ENCODE peak calls at places on chromosomes 12 and 14, in ten cellular contexts. F, L, Q, G, R, I, M, T, J and E are unnamed samples. For H3K27me3, the result is how much of the 10 kb centered on the place peaks cover.

GRCh38 chr14:93538411-93538810 is 107.7 kb downstream of the UNC79 start:
- DNase-seq in F (no peak), L (no peak), Q (no peak), G (no peak), R (no peak), I (no peak), M (no peak), T (no peak), J (no peak), E (no peak)

GRCh38 chr14:69666112-69666511 is 54.7 kb downstream of the SUSD6 start:
- DNase-seq in F (no peak), L (no peak), Q (no peak), G (no peak), R (no peak), I (no peak), M (no peak), T (no peak), J (no peak), E (no peak)

GRCh38 chr14:76115010-76115422 is 36.7 kb upstream of the GPATCH2L start:
- DNase-seq in F (no peak), L (no peak), Q (no peak), G (no peak), R (no peak), I (no peak), M (no peak), T (no peak), J (no peak), E (no peak)

GRCh38 chr14:38210587-38211257 is 3.0 kb downstream of the SSTR1 start:
- DNase-seq in F (no peak), L (no peak), Q (peak), G (no peak), R (no peak), I (no peak), M (peak), T (no peak), J (no peak), E (no peak)

GRCh38 chr12:93247313-93248057 is 130.2 kb upstream of the NUDT4 start:
- DNase-seq in F (no peak), L (no peak), Q (no peak), G (no peak), R (no peak), I (no peak), M (peak), T (no peak), J (no peak), E (no peak)

GRCh38 chr14:103819503-103820307 is 27.7 kb downstream of the PPP1R13B start:
- DNase-seq in F (no peak), L (no peak), Q (peak), G (peak), R (no peak), I (peak), M (peak), T (no peak), J (no peak), E (no peak)

GRCh38 chr14:69475194-69475818 is 9.2 kb upstream of the PLEKHD1 start:
- DNase-seq in F (no peak), L (peak), Q (peak), G (peak), R (no peak), I (no peak), M (no peak), T (no peak), J (no peak), E (no peak)

GRCh38 chr12:132559652-132560420 is 50.5 kb downstream of the LRCOL1 start:
- DNase-seq in F (no peak), L (no peak), Q (peak), G (peak), R (peak), I (no peak), M (no peak), T (no peak), J (peak), E (no peak)

GRCh38 chr14:73712540-73713141 is 1.5 kb downstream of the PNMA1 start:
- DNase-seq in F (no peak), L (no peak), Q (peak), G (no peak), R (peak), I (no peak), M (no peak), T (no peak), J (no peak), E (no peak)

GRCh38 chr12:106309671-106310313 is 7.3 kb downstream of the TCP11L2 start:
- DNase-seq in F (no peak), L (no peak), Q (no peak), G (no peak), R (no peak), I (no peak), M (no peak), T (no peak), J (no peak), E (no peak)

DNA sequence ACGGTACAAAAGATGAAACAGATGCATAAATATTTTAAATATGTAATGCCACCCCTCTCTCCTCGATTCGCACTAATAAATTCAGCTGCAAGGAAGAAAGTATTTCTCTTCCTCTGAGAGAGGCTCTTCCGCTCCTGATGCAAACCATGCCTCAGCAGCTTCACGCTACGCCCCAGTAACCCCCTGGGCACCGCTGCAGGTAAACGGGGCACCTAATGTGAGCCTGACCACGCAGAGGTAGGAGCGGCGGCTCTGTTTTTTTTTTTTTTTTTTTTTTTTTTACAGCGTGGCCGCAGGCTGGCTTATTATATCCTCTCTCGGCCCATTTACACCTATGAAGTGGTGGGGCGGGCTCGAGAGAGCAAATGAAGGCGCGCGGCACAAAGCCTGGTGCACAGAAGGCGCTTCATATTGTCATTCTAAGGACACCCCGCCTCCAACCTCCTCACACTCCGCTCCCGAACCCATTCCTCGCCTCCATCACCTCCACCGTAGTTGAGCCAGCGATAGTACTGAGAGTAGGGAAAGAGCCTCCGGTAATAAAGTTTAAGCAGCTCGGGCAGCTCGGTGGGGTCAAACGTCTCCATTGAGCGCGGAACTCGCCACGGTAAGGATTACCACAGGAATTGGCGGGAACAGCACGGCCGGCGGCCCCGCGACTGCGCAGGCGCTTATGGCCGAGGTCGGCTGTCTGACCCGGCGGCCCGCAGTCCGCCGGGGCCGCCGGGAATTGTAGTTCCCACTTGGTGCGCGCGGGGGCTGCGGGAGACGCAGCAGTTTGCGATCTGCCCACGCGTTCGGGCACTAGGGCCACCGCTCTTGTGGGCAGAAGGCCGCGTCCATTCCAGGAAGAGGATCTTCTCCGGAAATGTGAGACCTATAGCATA is at the start of gene PRIM1:
- DNase-seq in F (peak), L (peak), Q (peak), G (peak), R (peak), I (peak), M (peak), T (peak), J (peak), E (peak)
- H3K27ac ChIP-seq in F (peak), L (peak), Q (peak), G (peak), R (peak), I (peak), M (peak), T (peak), J (peak), E (no peak)

GRCh38 chr12:125185311-125185739 is 120.1 kb downstream of the AACS start:
- DNase-seq in F (no peak), L (no peak), Q (peak), G (no peak), R (no peak), I (no peak), M (no peak), T (no peak), J (no peak), E (no peak)

GRCh38 chr12:125181107-125181506 is 115.9 kb downstream of the AACS start:
- DNase-seq in F (no peak), L (no peak), Q (no peak), G (no peak), R (no peak), I (no peak), M (no peak), T (no peak), J (no peak), E (no peak)

GRCh38 chr12:125184213-125184952 is 119.1 kb downstream of the AACS start:
- DNase-seq in F (no peak), L (no peak), Q (no peak), G (no peak), R (no peak), I (no peak), M (no peak), T (no peak), J (no peak), E (no peak)

GRCh38 chr12:125185740-125186470 is 120.7 kb downstream of the AACS start:
- DNase-seq in F (no peak), L (peak), Q (peak), G (peak), R (peak), I (peak), M (peak), T (no peak), J (peak), E (no peak)

GRCh38 chr12:125183187-125184067 is 118.2 kb downstream of the AACS start:
- DNase-seq in F (peak), L (peak), Q (peak), G (peak), R (peak), I (peak), M (peak), T (peak), J (peak), E (peak)
- H3K27me3 ChIP-seq in F (under half), L (under half), Q (under half), G (under half), R (under half), I (half or more), M (under half), T (under half), J (under half), E (under half)

GRCh38 chr12:112029326-112029725 is 16.1 kb downstream of the ERP29 start:
- DNase-seq in F (no peak), L (no peak), Q (no peak), G (no peak), R (no peak), I (no peak), M (no peak), T (no peak), J (no peak), E (no peak)

GRCh38 chr12:112031472-112031871 is 18.2 kb downstream of the ERP29 start:
- DNase-seq in F (no peak), L (no peak), Q (no peak), G (no peak), R (no peak), I (no peak), M (no peak), T (no peak), J (no peak), E (no peak)

GRCh38 chr12:112035219-112035765 is 22.1 kb downstream of the ERP29 start:
- DNase-seq in F (no peak), L (no peak), Q (no peak), G (no peak), R (no peak), I (no peak), M (no peak), T (no peak), J (no peak), E (no peak)

GRCh38 chr12:112032292-112032691 is 19.1 kb downstream of the ERP29 start:
- DNase-seq in F (no peak), L (no peak), Q (no peak), G (no peak), R (no peak), I (no peak), M (no peak), T (no peak), J (no peak), E (no peak)
- H3K27ac ChIP-seq in F (no peak), L (no peak), Q (no peak), G (no peak), R (no peak), I (no peak), M (no peak), T (no peak), J (no peak), E (no peak)

GRCh38 chr12:53820907-53821306 is 69.1 kb upstream of the CISTR start:
- DNase-seq in F (no peak), L (no peak), Q (no peak), G (no peak), R (no peak), I (no peak), M (no peak), T (no peak), J (no peak), E (no peak)

GRCh38 chr12:53820503-53820902 is 68.7 kb upstream of the CISTR start:
- DNase-seq in F (no peak), L (no peak), Q (peak), G (no peak), R (no peak), I (no peak), M (no peak), T (no peak), J (no peak), E (no peak)

GRCh38 chr12:53811606-53812005 is 59.8 kb upstream of the CISTR start:
- DNase-seq in F (no peak), L (no peak), Q (no peak), G (no peak), R (no peak), I (no peak), M (no peak), T (no peak), J (no peak), E (no peak)

GRCh38 chr12:53817021-53817389 is 65.2 kb upstream of the CISTR start:
- DNase-seq in F (no peak), L (no peak), Q (no peak), G (no peak), R (no peak), I (no peak), M (no peak), T (no peak), J (no peak), E (no peak)

GRCh38 chr12:53816360-53817020 is 64.7 kb upstream of the CISTR start:
- DNase-seq in F (no peak), L (no peak), Q (no peak), G (no peak), R (no peak), I (no peak), M (no peak), T (no peak), J (no peak), E (no peak)
- H3K27me3 ChIP-seq in F (under half), L (under half), Q (under half), G (under half), R (under half), I (under half), M (under half), T (under half), J (under half), E (under half)

GRCh38 chr14:96062506-96062905 is 23.3 kb downstream of the C14orf132 start:
- DNase-seq in F (no peak), L (peak), Q (no peak), G (no peak), R (no peak), I (peak), M (no peak), T (no peak), J (no peak), E (peak)
- H3K27ac ChIP-seq in F (no peak), L (no peak), Q (no peak), G (no peak), R (no peak), I (no peak), M (no peak), T (no peak), J (no peak), E (no peak)

GRCh38 chr12:116881325-116881866 is at the start of gene HRK:
- DNase-seq in F (no peak), L (no peak), Q (no peak), G (no peak), R (no peak), I (no peak), M (peak), T (no peak), J (no peak), E (no peak)
- H3K27me3 ChIP-seq in F (under half), L (under half), Q (half or more), G (under half), R (under half), I (half or more), M (half or more), T (under half), J (under half), E (under half)